ENCODE peak calls at places on chromosomes 16 and 17, in nine cellular contexts. U, K, X, R, T, F, M, H and S are unnamed samples.

GRCh38 chr17:77177002-77177401 is 36.2 kb downstream of the SEC14L1 start:
- DNase-seq in H (no peak), T (no peak), M (no peak), F (no peak), K (no peak), U (no peak), X (no peak), R (no peak), S (no peak)

GRCh38 chr17:2854662-2855061 is 58.4 kb downstream of the RAP1GAP2 start:
- DNase-seq in R (no peak), H (no peak), T (no peak), X (no peak), F (peak; percentile 73), U (no peak), K (no peak), M (no peak), S (no peak)

GRCh38 chr17:37824534-37825485 is 80.0 kb upstream of the HNF1B start:
- DNase-seq in K (no peak), T (peak; percentile 79), F (no peak), H (no peak), R (no peak), M (no peak), X (no peak), U (no peak), S (no peak)

GRCh38 chr17:45246861-45247428 is 14.9 kb downstream of the SPATA32 start:
- DNase-seq in X (peak; percentile 88), U (peak; percentile 55), F (no peak), K (no peak), M (no peak), T (peak; percentile 56), R (no peak), H (no peak), S (no peak)

GRCh38 chr16:85903576-85903975 is 4.6 kb downstream of the IRF8 start:
- DNase-seq in R (no peak), F (no peak), U (no peak), H (no peak), T (no peak), K (no peak), X (peak; percentile 88), M (no peak), S (no peak)

GRCh38 chr17:75877752-75878173 is 618 bp downstream of the TRIM47 start:
- DNase-seq in X (peak; percentile 95), K (no peak), R (peak; percentile 42), T (peak; percentile 86), M (peak; percentile 58), U (peak; percentile 83), F (peak; percentile 71), H (peak; percentile 89), S (peak; percentile 92)

GRCh38 chr16:11316331-11317015 is 28.8 kb upstream of the RMI2 start:
- DNase-seq in X (no peak), U (no peak), T (no peak), H (no peak), M (no peak), K (no peak), R (no peak), F (no peak), S (no peak)

GRCh38 chr17:4997302-4998026 is at the start of the genes INCA1 and KIF1C:
- DNase-seq in F (peak; percentile 95), X (peak; percentile 99), H (peak; percentile 98), U (peak; percentile 96), M (peak; percentile 93), K (peak; percentile 29), R (peak; percentile 93), T (peak; percentile 91), S (peak; percentile 87)

GRCh38 chr16:31198207-31198882 is 4.2 kb downstream of the PYCARD start:
- DNase-seq in T (no peak), K (no peak), R (no peak), U (no peak), M (no peak), H (no peak), X (peak; percentile 49), F (no peak), S (no peak)

GRCh38 chr16:24538756-24539294 is 541 bp upstream of the RBBP6 start:
- DNase-seq in X (no peak), U (no peak), K (no peak), T (no peak), F (no peak), R (no peak), M (no peak), H (no peak), S (no peak)

GRCh38 chr16:30567160-30567990 is 4.1 kb downstream of the ZNF688 start:
- DNase-seq in X (no peak), M (no peak), K (no peak), T (peak; percentile 32), F (no peak), H (no peak), U (no peak), R (no peak), S (no peak)

GRCh38 chr16:55836158-55836611 is 3.3 kb upstream of the CES1 start:
- DNase-seq in U (no peak), F (no peak), T (peak; percentile 88), M (no peak), K (no peak), R (no peak), X (no peak), H (no peak), S (no peak)

GRCh38 chr17:63445571-63446217 is 412 bp downstream of the CYB561 start:
- DNase-seq in F (peak; percentile 75), U (no peak), X (no peak), H (no peak), K (no peak), R (no peak), M (peak; percentile 46), T (peak; percentile 76), S (peak; percentile 90)

GRCh38 chr17:38797828-38798227 is 1.5 kb downstream of the PIP4K2B start:
- DNase-seq in T (no peak), H (no peak), X (no peak), M (no peak), K (no peak), F (no peak), U (no peak), R (no peak), S (no peak)

GRCh38 chr17:8851600-8851999 is 15.9 kb downstream of the PIK3R6 start:
- DNase-seq in R (no peak), H (no peak), U (no peak), F (no peak), T (no peak), K (no peak), M (no peak), X (no peak), S (no peak)

GRCh38 chr17:76868176-76868668 is at the start of gene MGAT5B:
- DNase-seq in K (no peak), T (peak; percentile 87), M (peak; percentile 67), X (peak; percentile 94), H (peak; percentile 90), U (peak; percentile 87), R (peak; percentile 24), F (peak; percentile 76), S (peak; percentile 31)

GRCh38 chr17:14616508-14616907 is 315.6 kb downstream of the HS3ST3B1 start:
- DNase-seq in X (no peak), F (no peak), R (no peak), U (no peak), T (no peak), M (no peak), H (no peak), K (no peak), S (no peak)

GRCh38 chr17:7258731-7259554 is 3.3 kb downstream of the CLDN7 start:
- DNase-seq in U (no peak), R (no peak), K (no peak), H (no peak), M (peak; percentile 68), T (peak; percentile 64), X (no peak), F (peak; percentile 63), S (no peak)

GRCh38 chr16:83676056-83676455 is 131.7 kb upstream of the HSBP1 start:
- DNase-seq in U (no peak), H (no peak), R (no peak), F (no peak), K (no peak), T (no peak), X (no peak), M (no peak), S (no peak)

GRCh38 chr17:35051579-35052239 is 11.8 kb downstream of the RFFL start:
- DNase-seq in K (no peak), H (no peak), F (no peak), U (no peak), X (no peak), T (no peak), R (no peak), M (no peak), S (no peak)

GRCh38 chr16:23141033-23141432 is 8.2 kb downstream of the USP31 start:
- DNase-seq in H (no peak), M (no peak), T (no peak), F (no peak), X (no peak), R (no peak), K (no peak), U (no peak), S (no peak)
- TF ChIP-seq POLR2A in H (no peak), M (no peak), T (no peak), F (no peak), X (no peak), R (no peak), K (no peak), U (no peak), S (no peak)

DNA sequence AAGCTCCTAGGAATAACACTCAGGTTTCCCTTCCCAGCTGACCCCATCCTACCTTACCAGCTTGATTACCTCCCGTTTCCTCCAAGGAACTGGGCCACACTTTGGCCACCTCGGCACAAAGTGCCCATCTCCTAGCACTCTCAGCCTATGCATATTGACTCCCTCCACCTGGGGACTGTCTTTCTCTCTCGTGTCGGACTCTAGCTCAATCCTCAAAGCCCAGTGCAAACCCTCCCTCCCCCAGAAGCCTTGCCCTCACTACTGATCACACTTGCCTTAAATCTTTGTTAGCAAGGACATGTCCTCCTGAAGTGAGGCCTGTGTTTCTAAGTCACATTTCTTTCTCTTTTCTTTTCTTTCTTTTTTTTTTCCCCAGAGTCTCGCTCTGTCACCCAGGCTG is 2.6 kb upstream of the RAB26 start:
- DNase-seq in M (no peak), K (no peak), U (no peak), T (no peak), F (no peak), X (no peak), R (no peak), H (no peak), S (no peak)
- H3K4me3 ChIP-seq in M (no peak overlapping the region), K (no peak overlapping the region), U (no peak overlapping the region), T (no peak overlapping the region), F (no peak overlapping the region), X (no peak overlapping the region), R (no peak overlapping the region), H (no peak overlapping the region), S (no peak overlapping the region)

GRCh38 chr17:82065638-82066303 is at the start of gene DUS1L:
- DNase-seq in K (no peak), T (peak; percentile 72), F (peak; percentile 67), X (peak; percentile 91), R (peak; percentile 31), H (peak; percentile 88), U (peak; percentile 84), M (no peak), S (no peak)
- TF ChIP-seq POLR2A in K (no peak), T (peak; percentile 59), F (peak; percentile 33), X (no peak), R (no peak), H (no peak), U (no peak), M (no peak), S (no peak)

GRCh38 chr16:67396159-67396774 is 3.0 kb upstream of the TPPP3 start:
- DNase-seq in H (peak; percentile 85), M (peak; percentile 57), X (peak; percentile 74), T (peak; percentile 84), F (peak; percentile 87), R (peak; percentile 52), U (peak; percentile 59), K (no peak), S (peak; percentile 94)
- H3K4me3 ChIP-seq in H (no peak overlapping the region), M (no peak overlapping the region), X (no peak overlapping the region), T (no peak overlapping the region), F (no peak overlapping the region), R (no peak overlapping the region), U (no peak overlapping the region), K (no peak overlapping the region), S (no peak overlapping the region)

GRCh38 chr16:72923757-72924156 is 124.2 kb downstream of the ZFHX3 start:
- DNase-seq in U (no peak), K (no peak), X (peak; percentile 41), H (no peak), F (no peak), R (no peak), T (no peak), M (no peak), S (no peak)
- TF ChIP-seq POLR2A in U (no peak), K (no peak), X (no peak), H (no peak), F (no peak), R (no peak), T (no peak), M (no peak), S (no peak)